ENCODE peak calls at places on chromosomes 7 and 10, in nine cellular contexts. B is astrocyte, J is suprapubic skin, Z is ovary, T is H1, K is lower lobe of right lung, W is transverse colon, R is HCT116, G is IMR-90. M is an unnamed sample.

GRCh38 chr10:80465839-80466590 is 11.9 kb downstream of the TSPAN14 start:
- DNase-seq in G (no peak), T (no peak), W (no peak), J (no peak), Z (no peak), R (no peak), K (no peak), B (no peak), M (no peak)

GRCh38 chr10:113027574-113028392 is 77.7 kb downstream of the TCF7L2 start:
- DNase-seq in R (no peak), T (no peak), Z (no peak), J (no peak), W (no peak), G (no peak), B (no peak), K (no peak), M (no peak)

GRCh38 chr7:35036361-35037171 is 719 bp downstream of the DPY19L1 start:
- DNase-seq in R (no peak), K (peak; percentile 76), Z (peak; percentile 61), W (peak; percentile 64), B (peak; percentile 56), J (peak; percentile 71), T (peak; percentile 66), G (peak; percentile 53), M (peak; percentile 56)

GRCh38 chr7:102258749-102259107 is 27.9 kb upstream of the SH2B2 start:
- DNase-seq in K (no peak), W (no peak), R (no peak), Z (no peak), G (peak; percentile 15), J (no peak), B (peak; percentile 48), T (no peak), M (peak; percentile 46)

GRCh38 chr10:71339796-71340589 is 20.9 kb downstream of the SLC29A3 start:
- DNase-seq in B (no peak), Z (no peak), G (no peak), R (peak; percentile 33), W (peak; percentile 51), J (no peak), T (no peak), K (no peak), M (no peak)

GRCh38 chr7:150390206-150390605 is 11.1 kb downstream of the ZNF775 start:
- DNase-seq in B (no peak), J (no peak), G (peak; percentile 79), Z (no peak), K (no peak), W (no peak), R (no peak), T (no peak), M (no peak)

GRCh38 chr10:9097991-9098306 is 1043.5 kb downstream of the GATA3 start:
- DNase-seq in T (no peak), W (no peak), Z (no peak), K (no peak), G (no peak), R (no peak), J (no peak), B (no peak), M (no peak)

GRCh38 chr7:30750574-30751256 is 1.2 kb upstream of the INMT start:
- DNase-seq in R (no peak), T (no peak), J (no peak), K (peak; percentile 66), B (peak; percentile 91), Z (no peak), G (peak; percentile 92), W (peak; percentile 62), M (peak; percentile 62)

GRCh38 chr7:137925091-137925490 is 76.8 kb downstream of the CREB3L2 start:
- DNase-seq in T (no peak), W (no peak), R (no peak), B (no peak), J (no peak), G (peak; percentile 56), K (no peak), Z (no peak), M (no peak)

GRCh38 chr10:133388265-133388972 is 5.5 kb upstream of the MTG1 start:
- DNase-seq in B (no peak), R (no peak), G (no peak), K (peak; percentile 34), W (no peak), Z (peak; percentile 11), J (peak; percentile 50), T (no peak), M (no peak)

GRCh38 chr10:21195149-21195731 is 298.1 kb upstream of the NEBL start:
- DNase-seq in Z (no peak), R (no peak), K (no peak), T (no peak), G (no peak), W (peak; percentile 15), J (no peak), B (no peak), M (no peak)

GRCh38 chr7:116709336-116709735 is 37.3 kb downstream of the MET start:
- DNase-seq in B (no peak), G (no peak), K (no peak), J (no peak), T (no peak), R (no peak), W (no peak), Z (no peak), M (no peak)

GRCh38 chr10:93620925-93621324 is 8.6 kb downstream of the PDE6C start:
- DNase-seq in K (no peak), W (no peak), G (no peak), B (no peak), J (no peak), T (no peak), R (no peak), Z (no peak), M (no peak)

GRCh38 chr7:14322724-14323123 is 333.3 kb upstream of the ETV1 start:
- DNase-seq in W (no peak), T (no peak), G (no peak), Z (no peak), J (no peak), B (no peak), R (no peak), K (no peak), M (no peak)

GRCh38 chr7:102044984-102045673 is 227.7 kb downstream of the CUX1 start:
- DNase-seq in R (peak; percentile 7), B (peak; percentile 87), G (peak; percentile 93), T (no peak), Z (peak; percentile 68), K (peak; percentile 66), W (no peak), J (no peak), M (no peak)

GRCh38 chr7:149753370-149754233 is 19.8 kb downstream of the ZNF467 start:
- DNase-seq in K (peak; percentile 47), T (peak; percentile 83), G (peak; percentile 25), J (no peak), W (peak; percentile 33), Z (no peak), B (peak; percentile 12), R (peak; percentile 36), M (peak; percentile 48)

GRCh38 chr7:1639071-1639470 is 31.0 kb upstream of the ELFN1 start:
- DNase-seq in T (no peak), Z (no peak), B (no peak), R (no peak), K (peak; percentile 26), G (no peak), W (no peak), J (no peak), M (no peak)

GRCh38 chr7:1639578-1640175 is 30.4 kb upstream of the ELFN1 start:
- DNase-seq in W (no peak), B (no peak), G (no peak), R (no peak), Z (no peak), K (peak; percentile 31), T (no peak), J (no peak), M (no peak)

GRCh38 chr7:1641661-1642260 is 28.3 kb upstream of the ELFN1 start:
- DNase-seq in J (no peak), B (no peak), Z (no peak), K (peak; percentile 9), T (no peak), R (no peak), G (no peak), W (no peak), M (no peak)

GRCh38 chr7:1641173-1641572 is 28.9 kb upstream of the ELFN1 start:
- DNase-seq in R (no peak), J (no peak), G (no peak), Z (no peak), K (peak; percentile 41), W (no peak), B (no peak), T (no peak), M (no peak)

GRCh38 chr7:1640376-1641172 is 29.5 kb upstream of the ELFN1 start:
- DNase-seq in R (no peak), J (no peak), B (no peak), W (no peak), G (no peak), K (peak; percentile 29), Z (no peak), T (peak; percentile 51), M (no peak)
- TF ChIP-seq CTCF in R (no peak), J (no peak), B (no peak), W (no peak), G (no peak), K (no peak), Z (no peak), T (peak; percentile 65), M (no peak)

GRCh38 chr7:90536449-90536848 is 59.7 kb upstream of the CDK14 start:
- DNase-seq in K (no peak), T (no peak), J (no peak), W (no peak), Z (no peak), R (no peak), B (no peak), G (no peak), M (no peak)

GRCh38 chr7:90538405-90538804 is 57.7 kb upstream of the CDK14 start:
- DNase-seq in T (no peak), K (no peak), R (no peak), B (no peak), W (no peak), Z (no peak), J (no peak), G (no peak), M (no peak)

DNA sequence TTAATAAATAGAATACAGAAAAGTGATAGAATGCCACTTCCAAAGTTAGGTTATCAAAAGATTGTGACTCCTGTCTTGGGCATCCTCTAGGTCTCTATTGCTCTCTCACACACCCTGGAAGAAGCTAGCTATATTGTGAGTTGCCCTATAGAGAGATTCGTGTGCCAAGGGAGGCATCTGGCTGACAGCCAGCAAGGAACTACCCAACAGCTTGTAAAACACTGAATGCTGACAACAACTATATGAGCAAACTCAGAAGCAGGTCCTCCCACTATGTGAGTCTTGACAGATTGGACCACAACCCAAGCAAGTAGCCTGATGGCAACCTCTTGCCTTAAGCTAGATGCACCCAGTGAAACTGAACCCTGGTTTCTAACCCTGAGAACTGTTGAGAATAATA is 55.7 kb upstream of the CDK14 start:
- DNase-seq in Z (no peak), K (no peak), G (no peak), B (no peak), T (no peak), J (no peak), R (no peak), W (peak; percentile 56), M (no peak)
- H3K4me3 ChIP-seq in Z (no peak overlapping the region), K (no peak overlapping the region), G (no peak overlapping the region), B (no peak overlapping the region), T (no peak overlapping the region), J (no peak overlapping the region), R (no peak overlapping the region), W (no peak overlapping the region), M (no peak overlapping the region)

GRCh38 chr7:73597978-73598782 is 19.8 kb upstream of the TBL2 start:
- DNase-seq in K (no peak), J (no peak), R (no peak), T (no peak), Z (no peak), B (no peak), G (no peak), W (no peak), M (no peak)
- H3K27me3 ChIP-seq in K (peaks cover 10% of the 10 kb centered on the region), J (peaks cover 33% of the 10 kb centered on the region), R (no peaks in the 10 kb centered on the region), T (no peaks in the 10 kb centered on the region), Z (no peaks in the 10 kb centered on the region), B (peaks cover under 1% of the 10 kb centered on the region), G (peaks cover 32% of the 10 kb centered on the region), W (peaks cover 7% of the 10 kb centered on the region), M (no peaks in the 10 kb centered on the region)

GRCh38 chr7:139284252-139284896 is 53.3 kb downstream of the UBN2 start:
- DNase-seq in W (peak; percentile 17), J (no peak), R (no peak), K (no peak), B (no peak), Z (no peak), T (no peak), G (no peak), M (no peak)
- TF ChIP-seq CTCF in W (no peak), J (no peak), R (no peak), K (no peak), B (no peak), Z (no peak), T (no peak), G (no peak), M (no peak)

M was measured in dorsolateral prefrontal cortex.